ENCODE peak calls at places on chromosome 10, in eight cellular contexts. H is NCI-H1930, L is hypothalamus, W is AG08395, M is AG10803, I is iris pigment epithelial cell, T is mesothelial cell of epicardium, A is midbrain. R is an unnamed sample.

GRCh38 chr10:71235808-71236207 is 23.4 kb downstream of the UNC5B start:
- DNase-seq in H (no peak), L (no peak), W (no peak), M (no peak), I (no peak), T (no peak), A (no peak), R (no peak)

GRCh38 chr10:110461088-110461487 is 36.6 kb upstream of the DUSP5 start:
- DNase-seq in H (no peak), L (no peak), W (no peak), M (no peak), I (no peak), T (no peak), A (no peak), R (no peak)

GRCh38 chr10:110850990-110851389 is 20.7 kb upstream of the PDCD4 start:
- DNase-seq in H (no peak), L (no peak), W (peak), M (peak), I (no peak), T (no peak), A (no peak), R (no peak)

GRCh38 chr10:91976324-91977051 is 52.9 kb downstream of the BTAF1 start:
- DNase-seq in H (no peak), L (no peak), W (no peak), M (no peak), I (no peak), T (no peak), A (no peak), R (no peak)

GRCh38 chr10:44668336-44668735 is 242.8 kb upstream of the TMEM72 start:
- DNase-seq in H (no peak), L (no peak), W (no peak), M (no peak), I (no peak), T (no peak), A (no peak), R (no peak)

GRCh38 chr10:132705173-132705572 is 80.8 kb downstream of the NKX6-2 start:
- DNase-seq in H (no peak), L (no peak), W (no peak), M (no peak), I (no peak), T (no peak), A (peak), R (no peak)

GRCh38 chr10:16945566-16945965 is 128.3 kb upstream of the RSU1 start:
- DNase-seq in H (no peak), L (no peak), W (peak), M (peak), I (no peak), T (no peak), A (no peak), R (no peak)

GRCh38 chr10:75395171-75395954 is 6.2 kb downstream of the ZNF503 start:
- DNase-seq in H (no peak), L (no peak), W (peak), M (peak), I (peak), T (peak), A (peak), R (peak)

GRCh38 chr10:78304091-78305045 is 270.7 kb downstream of the RPS24 start:
- DNase-seq in H (no peak), L (no peak), W (no peak), M (no peak), I (no peak), T (no peak), A (no peak), R (no peak)

GRCh38 chr10:124124123-124124768 is 30.8 kb upstream of the CHST15 start:
- DNase-seq in H (no peak), L (no peak), W (no peak), M (no peak), I (no peak), T (no peak), A (no peak), R (no peak)

GRCh38 chr10:101770331-101771215 is 5.3 kb downstream of the FGF8 start:
- DNase-seq in H (no peak), L (no peak), W (no peak), M (no peak), I (no peak), T (no peak), A (no peak), R (no peak)

GRCh38 chr10:124990671-124991625 is 49.0 kb downstream of the ZRANB1 start:
- DNase-seq in H (no peak), L (no peak), W (no peak), M (no peak), I (no peak), T (no peak), A (no peak), R (no peak)

GRCh38 chr10:29177266-29177832 is 111.5 kb upstream of the LYZL1 start:
- DNase-seq in H (no peak), L (no peak), W (no peak), M (no peak), I (no peak), T (no peak), A (no peak), R (no peak)

GRCh38 chr10:21078410-21079329 is 181.6 kb upstream of the NEBL start:
- DNase-seq in H (no peak), L (peak), W (peak), M (peak), I (peak), T (no peak), A (peak), R (peak)

GRCh38 chr10:82394122-82394521 is 519.1 kb downstream of the NRG3 start:
- DNase-seq in H (no peak), L (no peak), W (no peak), M (no peak), I (no peak), T (no peak), A (no peak), R (no peak)

GRCh38 chr10:69632516-69633199 is 2.6 kb downstream of the FAM241B start:
- DNase-seq in H (no peak), L (no peak), W (no peak), M (no peak), I (no peak), T (no peak), A (no peak), R (no peak)

GRCh38 chr10:73448384-73448783 is 15.0 kb upstream of the MSS51 start:
- DNase-seq in H (no peak), L (no peak), W (no peak), M (no peak), I (no peak), T (no peak), A (no peak), R (no peak)